ENCODE peak calls at places on chromosome 1, in nine cellular contexts. L, D, Z, M, A, U, P, F and J are unnamed samples.

GRCh38 chr1:2501820-2502119 is 24.6 kb downstream of the PANK4 start:
- DNase-seq in Z (no peak), P (no peak), A (no peak), F (no peak), L (no peak), D (no peak), M (no peak), U (no peak), J (no peak)

GRCh38 chr1:3061981-3062615 is 6.9 kb upstream of the PRDM16 start:
- DNase-seq in M (no peak), U (no peak), P (no peak), F (no peak), D (no peak), Z (no peak), A (no peak), L (peak; percentile 47), J (no peak)

GRCh38 chr1:33583567-33583966 is 111.1 kb downstream of the ZSCAN20 start:
- DNase-seq in L (no peak), U (no peak), A (no peak), F (no peak), D (no peak), M (no peak), Z (no peak), P (no peak), J (no peak)

GRCh38 chr1:85935234-85935633 is 221.3 kb downstream of the COL24A1 start:
- DNase-seq in F (no peak), Z (no peak), A (no peak), P (no peak), L (no peak), D (no peak), M (no peak), U (no peak), J (no peak)

GRCh38 chr1:35838693-35839245 is 31.0 kb downstream of the AGO4 start:
- DNase-seq in L (no peak), M (no peak), D (no peak), A (no peak), P (no peak), U (no peak), F (no peak), Z (no peak), J (no peak)

GRCh38 chr1:38558055-38558454 is 301.5 kb downstream of the RRAGC start:
- DNase-seq in P (no peak), L (peak; percentile 61), D (no peak), M (no peak), U (no peak), Z (no peak), F (no peak), A (no peak), J (no peak)

GRCh38 chr1:207316622-207317510 is 4.6 kb upstream of the CD55 start:
- DNase-seq in P (no peak), L (no peak), D (no peak), Z (no peak), M (no peak), A (peak; percentile 80), U (no peak), F (no peak), J (peak; percentile 64)

GRCh38 chr1:155324717-155325595 is 4.3 kb downstream of the RUSC1 start:
- DNase-seq in D (no peak), U (peak; percentile 76), F (peak; percentile 44), A (peak; percentile 58), L (peak; percentile 91), M (peak; percentile 49), Z (no peak), P (peak; percentile 24), J (peak; percentile 71)

GRCh38 chr1:41619511-41620364 is 135.3 kb upstream of the EDN2 start:
- DNase-seq in D (no peak), P (no peak), A (no peak), L (peak; percentile 43), F (no peak), M (no peak), U (no peak), Z (no peak), J (no peak)

GRCh38 chr1:56584910-56585528 is 5.7 kb upstream of the PLPP3 start:
- DNase-seq in L (no peak), U (no peak), D (no peak), F (no peak), Z (no peak), P (peak; percentile 65), M (peak; percentile 36), A (peak; percentile 63), J (peak; percentile 65)